ENCODE peak calls at places on chromosomes 1 and 21, in ten cellular contexts. R is BE2C, A is T-helper 2 cell, P is left ventricle myocardium inferior, C is HEK293T, G is ureter, D is HAP-1, W is KBM-7, X is endothelial cell, V is hippocampal formation. Y is an unnamed sample.
A peak's percentile ranks its signal among the peaks of the same experiment; 100 is the strongest.

GRCh38 chr21:31501921-31502320 is 157.6 kb upstream of the SOD1 start:
- DNase-seq in R (no peak), A (no peak), P (no peak), C (no peak), G (no peak), D (no peak), W (no peak), X (no peak), V (no peak), Y (no peak)

GRCh38 chr1:21899972-21900371 is 37.1 kb downstream of the HSPG2 start:
- DNase-seq in R (no peak), A (no peak), P (peak; percentile 44), C (no peak), G (no peak), D (no peak), W (no peak), X (peak; percentile 57), V (no peak), Y (no peak)

GRCh38 chr1:169326644-169327316 is 40.8 kb downstream of the NME7 start:
- DNase-seq in R (no peak), A (peak; percentile 16), P (no peak), C (no peak), G (no peak), D (no peak), W (peak; percentile 37), X (no peak), V (no peak), Y (no peak)

GRCh38 chr21:15300131-15300530 is 235.3 kb upstream of the NRIP1 start:
- DNase-seq in R (no peak), A (no peak), P (no peak), C (no peak), G (no peak), D (no peak), W (no peak), X (no peak), V (no peak), Y (no peak)

GRCh38 chr1:178495741-178496409 is 889 bp downstream of the CLEC20A start:
- DNase-seq in R (no peak), A (no peak), P (no peak), C (no peak), G (peak; percentile 32), D (no peak), W (no peak), X (no peak), V (no peak), Y (no peak)

GRCh38 chr1:200172311-200172710 is 144.8 kb downstream of the NR5A2 start:
- DNase-seq in R (no peak), A (no peak), P (no peak), C (no peak), G (no peak), D (no peak), W (no peak), X (no peak), V (no peak), Y (no peak)

GRCh38 chr1:168266644-168267186 is 14.0 kb upstream of the TBX19 start:
- DNase-seq in R (peak; percentile 64), A (no peak), P (no peak), C (no peak), G (no peak), D (no peak), W (no peak), X (no peak), V (no peak), Y (no peak)

GRCh38 chr1:29563092-29563491 is 326.8 kb downstream of the PTPRU start:
- DNase-seq in R (no peak), A (no peak), P (no peak), C (no peak), G (no peak), D (no peak), W (no peak), X (no peak), V (no peak), Y (no peak)

GRCh38 chr1:56968878-56969495 is 3.2 kb upstream of the C8B start:
- DNase-seq in R (no peak), A (no peak), P (no peak), C (no peak), G (no peak), D (no peak), W (no peak), X (no peak), V (no peak), Y (no peak)

GRCh38 chr21:42161401-42161956 is 57.5 kb upstream of the ABCG1 start:
- DNase-seq in R (no peak), A (peak; percentile 19), P (no peak), C (no peak), G (peak; percentile 31), D (no peak), W (peak; percentile 18), X (no peak), V (no peak), Y (no peak)

GRCh38 chr21:43983390-43983789 is 28.7 kb upstream of the TRAPPC10 start:
- DNase-seq in R (no peak), A (no peak), P (no peak), C (no peak), G (no peak), D (no peak), W (no peak), X (no peak), V (no peak), Y (no peak)

GRCh38 chr1:200962631-200963030 is 60.9 kb downstream of the KIF21B start:
- DNase-seq in R (no peak), A (no peak), P (no peak), C (no peak), G (no peak), D (no peak), W (no peak), X (no peak), V (no peak), Y (peak; percentile 74)

GRCh38 chr1:54609301-54609921 is 13.9 kb downstream of the FAM151A start:
- DNase-seq in R (no peak), A (no peak), P (no peak), C (no peak), G (no peak), D (peak; percentile 5), W (no peak), X (no peak), V (no peak), Y (no peak)

GRCh38 chr21:42009018-42009830 is 936 bp downstream of the ZBTB21 start:
- DNase-seq in R (peak; percentile 62), A (peak; percentile 56), P (peak; percentile 43), C (peak; percentile 56), G (peak; percentile 65), D (peak; percentile 63), W (peak; percentile 63), X (peak; percentile 53), V (peak; percentile 21), Y (peak; percentile 1)

GRCh38 chr1:179742717-179743678 is at the start of gene FAM163A:
- DNase-seq in R (peak; percentile 80), A (peak; percentile 6), P (no peak), C (peak; percentile 70), G (no peak), D (peak; percentile 54), W (peak; percentile 27), X (peak; percentile 24), V (no peak), Y (no peak)

GRCh38 chr1:157753611-157754010 is 23.3 kb downstream of the FCRL2 start:
- DNase-seq in R (no peak), A (no peak), P (no peak), C (no peak), G (no peak), D (no peak), W (no peak), X (no peak), V (no peak), Y (no peak)

GRCh38 chr1:118144777-118145176 is 40.3 kb downstream of the SPAG17 start:
- DNase-seq in R (no peak), A (no peak), P (no peak), C (no peak), G (no peak), D (no peak), W (no peak), X (no peak), V (no peak), Y (no peak)

GRCh38 chr1:69814926-69815325 is 247.2 kb downstream of the LRRC7 start:
- DNase-seq in R (no peak), A (no peak), P (no peak), C (no peak), G (no peak), D (no peak), W (no peak), X (no peak), V (no peak), Y (no peak)

GRCh38 chr1:172408958-172409357 is 11.5 kb upstream of the C1orf105 start:
- DNase-seq in R (no peak), A (no peak), P (no peak), C (no peak), G (no peak), D (no peak), W (no peak), X (no peak), V (no peak), Y (no peak)

GRCh38 chr1:219153741-219154140 is 19.9 kb upstream of the LYPLAL1 start:
- DNase-seq in R (no peak), A (no peak), P (no peak), C (no peak), G (no peak), D (no peak), W (no peak), X (no peak), V (no peak), Y (no peak)

GRCh38 chr1:206461602-206462455 is 8.4 kb upstream of the IKBKE start:
- DNase-seq in R (peak; percentile 73), A (peak; percentile 72), P (no peak), C (peak; percentile 79), G (peak; percentile 82), D (peak; percentile 79), W (peak; percentile 77), X (peak; percentile 76), V (peak; percentile 49), Y (peak; percentile 65)

GRCh38 chr1:28249013-28249870 is 10.1 kb upstream of the SESN2 start:
- DNase-seq in R (peak; percentile 47), A (peak; percentile 44), P (peak; percentile 65), C (peak; percentile 40), G (peak; percentile 57), D (peak; percentile 47), W (peak; percentile 77), X (no peak), V (no peak), Y (peak; percentile 50)

GRCh38 chr1:41534181-41535076 is 49.9 kb upstream of the EDN2 start:
- DNase-seq in R (no peak), A (no peak), P (no peak), C (no peak), G (no peak), D (no peak), W (no peak), X (no peak), V (no peak), Y (no peak)